ENCODE peak calls at places on chromosomes 6 and 20, in four cellular contexts. I is A549, F is HepG2, B is GM12891. W is an unnamed sample.

GRCh38 chr20:39983655-39984054 is 705.4 kb downstream of the MAFB start:
- DNase-seq in I (no peak), F (no peak), B (no peak), W (no peak)

GRCh38 chr6:9405369-9405768 is 970.0 kb upstream of the SLC35B3 start:
- DNase-seq in B (no peak), F (no peak), I (peak; percentile 7), W (peak; percentile 35)

GRCh38 chr20:41029150-41029872 is 689 bp downstream of the TOP1 start:
- DNase-seq in I (peak; percentile 47), B (no peak), F (no peak), W (no peak)

GRCh38 chr6:81130071-81130470 is 622.4 kb downstream of the TENT5A start:
- DNase-seq in B (no peak), I (no peak), F (no peak), W (no peak)

GRCh38 chr6:166439366-166440091 is 56.8 kb upstream of the MPC1 start:
- DNase-seq in B (no peak), I (no peak), F (no peak), W (no peak)

GRCh38 chr6:16130437-16130891 is 1.6 kb downstream of the MYLIP start:
- DNase-seq in F (no peak), I (no peak), B (no peak), W (no peak)

GRCh38 chr6:119430820-119431219 is 81.3 kb upstream of the MAN1A1 start:
- DNase-seq in I (no peak), B (no peak), F (no peak), W (no peak)

GRCh38 chr20:21681932-21682318 is 23.5 kb upstream of the PAX1 start:
- DNase-seq in B (no peak), F (no peak), I (no peak), W (no peak)

GRCh38 chr6:18022398-18023231 is 35.2 kb upstream of the KIF13A start:
- DNase-seq in F (no peak), B (no peak), I (peak; percentile 10), W (peak; percentile 62)

DNA sequence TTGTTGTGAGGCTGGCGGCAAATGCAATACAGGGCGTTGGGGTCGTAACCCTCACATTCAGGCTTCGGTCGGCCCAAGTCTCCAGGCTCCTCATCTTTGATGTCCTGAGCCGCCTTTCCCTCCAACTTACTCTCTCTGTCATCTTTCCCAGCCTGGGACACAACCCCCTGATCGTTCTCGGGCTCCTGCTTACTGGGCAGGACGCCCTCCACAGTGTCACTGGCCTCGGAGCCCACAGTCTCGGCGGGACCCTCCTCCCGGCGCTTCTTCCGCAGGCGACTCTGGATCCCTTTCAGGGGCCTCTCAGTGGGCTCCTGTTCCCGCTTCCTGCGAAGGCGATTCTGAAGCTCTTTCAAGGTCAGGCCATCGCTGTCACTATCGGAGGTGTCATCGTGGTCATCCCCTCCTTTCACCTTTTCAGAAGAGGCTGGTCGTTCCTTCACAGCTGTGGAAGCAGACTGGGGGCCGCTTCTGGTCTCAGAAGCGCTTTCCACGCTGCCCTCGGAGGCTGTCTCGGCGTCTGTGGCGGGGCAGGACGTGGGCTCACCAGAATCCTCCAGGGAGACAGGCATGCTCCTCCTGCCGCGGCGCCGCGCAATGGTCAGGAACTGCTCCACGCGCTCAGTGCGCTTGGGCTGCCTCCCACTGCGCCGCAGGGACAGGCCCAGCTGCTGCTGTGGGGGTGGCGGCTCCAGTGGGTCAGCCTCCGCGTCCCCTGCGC is 15.4 kb downstream of the DIDO1 start:
- DNase-seq in B (no peak), I (no peak), F (no peak), W (no peak)
- TF ChIP-seq POLR2A in B (no peak), I (no peak), F (no peak), W (no peak)

DNA sequence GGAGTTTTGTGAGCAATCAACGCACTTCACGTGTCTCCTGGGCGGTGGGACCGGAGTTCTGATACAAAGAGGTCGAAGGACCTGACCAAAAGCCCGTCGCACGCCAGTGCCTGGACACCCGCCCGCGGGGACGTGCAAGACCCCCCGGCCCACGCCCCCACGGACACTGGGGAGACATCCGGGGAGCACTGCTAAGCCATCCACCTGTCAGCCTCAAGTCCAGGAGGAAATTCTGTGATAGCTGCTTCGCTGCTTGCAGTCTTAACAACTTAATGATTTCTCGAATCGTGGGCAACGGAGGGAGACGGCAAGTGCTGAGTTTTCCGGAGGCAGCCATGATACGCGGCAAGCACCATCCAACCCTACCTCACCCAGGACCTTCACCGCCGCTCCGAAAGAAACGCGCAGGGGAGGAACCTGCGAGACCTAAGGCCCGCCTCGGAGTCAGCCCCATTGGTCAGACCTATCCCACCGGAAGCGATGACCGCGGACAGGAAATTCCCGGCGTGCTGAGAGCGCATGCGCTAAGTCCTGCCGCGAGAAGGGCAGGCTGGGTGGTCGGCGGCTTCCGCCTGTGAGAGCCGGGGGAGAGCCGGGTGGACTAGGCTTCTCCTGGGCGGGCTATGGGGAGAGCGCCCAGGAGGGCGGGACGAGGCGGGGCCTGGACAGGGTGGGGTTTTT is at the start of gene TFB1M:
- DNase-seq in F (peak; percentile 99), B (peak; percentile 71), I (peak; percentile 62), W (peak; percentile 46)
- TF ChIP-seq POLR2A in F (peak; percentile 95), B (peak; percentile 92), I (peak; percentile 77), W (peak; percentile 86)

DNA sequence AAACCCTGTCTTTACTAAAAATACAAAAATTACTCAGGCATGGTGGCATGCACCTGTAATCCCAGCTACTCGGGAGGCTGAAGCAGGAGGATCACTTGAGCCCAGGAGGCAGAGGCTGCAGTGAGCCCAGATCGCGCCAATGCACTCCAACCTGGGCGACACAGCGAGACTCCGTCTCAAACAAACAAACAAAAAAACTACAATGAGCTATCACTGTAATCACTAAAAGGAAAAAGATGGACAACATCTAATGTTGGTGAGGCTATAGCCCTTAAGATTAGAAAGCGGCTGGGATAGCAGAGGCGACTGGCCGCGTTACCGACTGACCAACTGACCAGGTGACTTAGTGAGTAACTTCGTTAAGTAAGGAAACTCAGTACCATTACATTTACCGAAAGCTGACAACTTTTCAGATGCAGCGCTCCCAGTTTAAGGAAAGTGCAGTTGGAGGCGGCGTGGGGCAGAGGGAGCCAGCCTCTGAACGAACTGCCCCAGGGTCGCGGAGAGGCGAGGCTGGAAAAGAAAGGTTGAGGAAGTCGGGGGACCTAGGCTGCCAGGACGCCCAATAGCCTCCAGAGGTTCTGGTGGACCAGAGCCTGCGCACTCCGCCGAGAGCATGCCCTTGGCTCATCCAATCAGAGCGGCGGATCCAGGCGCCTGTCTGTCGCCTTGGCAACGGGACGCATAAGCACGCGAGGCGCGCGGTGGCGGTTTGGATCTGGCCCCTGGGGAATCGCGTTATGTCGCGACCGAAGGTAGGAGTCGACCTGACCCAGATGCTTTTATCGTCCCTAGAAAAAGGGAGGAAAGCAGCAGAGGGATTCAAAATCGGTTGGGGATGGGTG is 8.9 kb downstream of the TTLL9 start:
- DNase-seq in F (peak; percentile 98), I (peak; percentile 98), B (peak; percentile 75), W (peak; percentile 98)
- TF ChIP-seq POLR2A in F (peak; percentile 62), I (peak; percentile 88), B (no peak), W (peak; percentile 88)

GRCh38 chr6:28281288-28282064 is at the start of gene PGBD1:
- DNase-seq in F (peak; percentile 67), B (peak; percentile 46), I (peak; percentile 36), W (peak; percentile 68)
- TF ChIP-seq POLR2A in F (peak; percentile 72), B (peak; percentile 39), I (peak; percentile 46), W (peak; percentile 57)

DNA sequence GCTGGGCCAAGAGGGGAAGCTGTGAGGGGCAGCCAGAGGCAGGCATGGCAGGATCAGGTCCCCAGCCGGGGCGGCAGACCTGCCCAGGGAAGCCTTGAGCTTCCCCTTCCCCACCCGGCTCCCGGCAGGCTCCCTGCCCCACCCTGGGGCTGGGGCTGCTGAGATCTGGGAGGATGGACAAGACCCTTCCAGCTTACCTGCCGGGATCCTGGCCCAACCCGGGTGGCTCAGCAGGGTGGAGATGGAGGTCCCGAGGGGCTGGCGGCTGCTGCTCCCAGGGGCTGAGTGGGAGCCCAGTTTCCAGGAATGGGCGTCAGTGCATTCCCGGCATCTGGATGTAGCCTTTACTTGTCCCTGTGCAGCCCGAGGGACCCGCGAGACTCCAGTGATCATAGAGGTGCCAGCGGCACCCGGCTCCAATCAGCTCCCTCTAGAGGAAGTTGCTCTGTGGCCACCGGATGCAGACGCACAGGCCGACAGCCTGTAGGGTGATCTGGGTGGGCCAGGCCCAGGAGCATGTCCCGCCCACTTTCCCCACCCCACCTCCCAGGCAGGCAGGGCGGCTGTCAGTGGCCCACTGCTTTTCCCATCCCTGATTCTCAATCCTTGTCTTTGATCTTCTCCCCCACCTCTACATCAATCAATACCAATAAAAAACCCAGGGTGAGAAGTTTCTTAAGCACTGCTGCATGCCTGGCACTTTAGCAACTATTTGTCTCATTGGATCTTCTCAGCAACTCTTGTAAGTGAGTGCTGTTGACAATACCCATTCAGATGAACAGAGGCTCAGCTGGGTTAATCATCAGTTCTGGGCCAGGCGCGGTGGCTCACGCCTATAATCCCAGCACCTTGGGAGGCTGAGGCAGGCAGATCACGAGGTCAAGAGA is at the start of gene BAK1:
- DNase-seq in F (peak; percentile 93), I (peak; percentile 93), B (peak; percentile 94), W (peak; percentile 91)
- TF ChIP-seq POLR2A in F (peak; percentile 72), I (peak; percentile 59), B (peak; percentile 24), W (peak; percentile 58)

GRCh38 chr6:1609662-1610496 is at the start of gene FOXC1:
- DNase-seq in F (peak; percentile 71), B (peak; percentile 84), I (peak; percentile 90), W (peak; percentile 100)
- TF ChIP-seq POLR2A in F (no peak), B (no peak), I (peak; percentile 55), W (peak; percentile 20)

W was measured in H54.